ENCODE peak calls at places on chromosomes 13 and 19, in eight cellular contexts. E is upper lobe of left lung, N is Panc1, Z is HCT116, X is HepG2, I is K562, S is GM12878, Y is GM23338. F is an unnamed sample.

GRCh38 chr13:78476910-78477309 is 126.4 kb downstream of the POU4F1 start:
- ATAC-seq in E (no peak), N (no peak), Z (no peak), X (no peak), I (no peak), S (peak; percentile 55), Y (no peak), F (no peak)

GRCh38 chr19:51794865-51795490 is at the start of gene FPR3:
- ATAC-seq in E (no peak), N (no peak), Z (no peak), X (no peak), I (no peak), S (no peak), Y (no peak), F (no peak)

GRCh38 chr13:24086642-24087041 is 73.9 kb upstream of the SPATA13 start:
- ATAC-seq in E (no peak), N (no peak), Z (no peak), X (peak; percentile 68), I (no peak), S (no peak), Y (peak; percentile 33), F (no peak)

GRCh38 chr13:91305652-91306051 is 41.8 kb upstream of the MIR17HG start:
- ATAC-seq in E (no peak), N (no peak), Z (no peak), X (no peak), I (peak; percentile 56), S (no peak), Y (no peak), F (no peak)

GRCh38 chr13:114185182-114185971 is 6.3 kb downstream of the CFAP97D2 start:
- ATAC-seq in E (no peak), N (no peak), Z (no peak), X (no peak), I (no peak), S (no peak), Y (no peak), F (no peak)

GRCh38 chr13:58852076-58852475 is 1220.5 kb downstream of the PCDH17 start:
- ATAC-seq in E (no peak), N (no peak), Z (no peak), X (no peak), I (no peak), S (no peak), Y (no peak), F (no peak)

GRCh38 chr19:32519023-32519422 is 62.0 kb upstream of the PDCD5 start:
- ATAC-seq in E (no peak), N (no peak), Z (no peak), X (no peak), I (no peak), S (no peak), Y (no peak), F (no peak)

GRCh38 chr13:94967183-94968039 is 255.1 kb upstream of the SOX21 start:
- ATAC-seq in E (no peak), N (peak; percentile 82), Z (no peak), X (peak; percentile 95), I (peak; percentile 90), S (peak; percentile 68), Y (peak; percentile 75), F (no peak)

GRCh38 chr13:37476874-37477273 is 121.7 kb downstream of the POSTN start:
- ATAC-seq in E (no peak), N (no peak), Z (no peak), X (no peak), I (no peak), S (no peak), Y (no peak), F (no peak)

GRCh38 chr19:21694171-21694906 is 73.0 kb downstream of the ZNF100 start:
- ATAC-seq in E (no peak), N (no peak), Z (no peak), X (no peak), I (peak; percentile 68), S (no peak), Y (no peak), F (no peak)

GRCh38 chr19:15251010-15251748 is 18.9 kb upstream of the EPHX3 start:
- ATAC-seq in E (no peak), N (peak; percentile 11), Z (peak; percentile 7), X (no peak), I (no peak), S (no peak), Y (no peak), F (peak; percentile 23)

GRCh38 chr13:41917641-41918040 is 43.3 kb downstream of the VWA8 start:
- ATAC-seq in E (no peak), N (no peak), Z (peak; percentile 27), X (no peak), I (no peak), S (peak; percentile 37), Y (no peak), F (no peak)

GRCh38 chr13:30153871-30154426 is 153.4 kb downstream of the KATNAL1 start:
- ATAC-seq in E (no peak), N (no peak), Z (no peak), X (peak; percentile 38), I (no peak), S (no peak), Y (peak; percentile 81), F (no peak)

GRCh38 chr19:19329199-19329598 is 8.6 kb downstream of the MAU2 start:
- ATAC-seq in E (peak; percentile 41), N (no peak), Z (no peak), X (no peak), I (no peak), S (peak; percentile 58), Y (no peak), F (no peak)

GRCh38 chr13:46553521-46553885 is 533 bp downstream of the LRCH1 start:
- ATAC-seq in E (no peak), N (peak; percentile 26), Z (peak; percentile 15), X (peak; percentile 30), I (peak; percentile 42), S (peak; percentile 13), Y (peak; percentile 27), F (no peak)

GRCh38 chr13:46555722-46556121 is 2.8 kb downstream of the LRCH1 start:
- ATAC-seq in E (no peak), N (no peak), Z (no peak), X (no peak), I (no peak), S (no peak), Y (no peak), F (no peak)

GRCh38 chr13:46554971-46555370 is 2.0 kb downstream of the LRCH1 start:
- ATAC-seq in E (no peak), N (no peak), Z (no peak), X (no peak), I (no peak), S (no peak), Y (no peak), F (no peak)

GRCh38 chr13:46552888-46553520 is at the start of gene LRCH1:
- ATAC-seq in E (peak; percentile 96), N (peak; percentile 93), Z (peak; percentile 82), X (peak; percentile 79), I (peak; percentile 91), S (peak; percentile 81), Y (peak; percentile 75), F (peak; percentile 92)

GRCh38 chr13:46553886-46554855 is 1.2 kb downstream of the LRCH1 start:
- ATAC-seq in E (peak; percentile 88), N (peak; percentile 67), Z (peak; percentile 64), X (peak; percentile 82), I (peak; percentile 78), S (peak; percentile 78), Y (peak; percentile 50), F (peak; percentile 63)
- TF ChIP-seq POLR2AphosphoS5 in E (peak; percentile 83), N (no peak), Z (peak; percentile 33), X (peak; percentile 52), I (no peak), S (peak; percentile 71), Y (no peak), F (peak; percentile 52)

GRCh38 chr13:26538363-26539317 is 18.8 kb upstream of the WASF3 start:
- ATAC-seq in E (no peak), N (no peak), Z (no peak), X (no peak), I (no peak), S (no peak), Y (no peak), F (peak; percentile 67)
- TF ChIP-seq POLR2AphosphoS5 in E (no peak), N (no peak), Z (no peak), X (no peak), I (no peak), S (no peak), Y (no peak), F (no peak)

GRCh38 chr13:92626274-92626673 is 600.3 kb upstream of the GPC6 start:
- ATAC-seq in E (no peak), N (no peak), Z (no peak), X (no peak), I (no peak), S (no peak), Y (no peak), F (no peak)

GRCh38 chr13:92622905-92623304 is 603.7 kb upstream of the GPC6 start:
- ATAC-seq in E (no peak), N (no peak), Z (no peak), X (no peak), I (no peak), S (no peak), Y (no peak), F (no peak)

GRCh38 chr13:92621985-92622384 is 604.6 kb upstream of the GPC6 start:
- ATAC-seq in E (peak; percentile 26), N (no peak), Z (no peak), X (no peak), I (no peak), S (no peak), Y (no peak), F (no peak)
- TF ChIP-seq POLR2AphosphoS5 in E (no peak), N (no peak), Z (no peak), X (no peak), I (no peak), S (no peak), Y (no peak), F (no peak)

GRCh38 chr13:80718970-80719369 is 378.0 kb upstream of the SPRY2 start:
- ATAC-seq in E (no peak), N (no peak), Z (no peak), X (no peak), I (no peak), S (no peak), Y (no peak), F (no peak)

GRCh38 chr13:80712026-80712425 is 371.1 kb upstream of the SPRY2 start:
- ATAC-seq in E (no peak), N (no peak), Z (no peak), X (no peak), I (no peak), S (no peak), Y (no peak), F (no peak)

GRCh38 chr13:80717834-80718233 is 376.9 kb upstream of the SPRY2 start:
- ATAC-seq in E (no peak), N (no peak), Z (no peak), X (no peak), I (no peak), S (no peak), Y (no peak), F (no peak)

GRCh38 chr13:80721689-80722088 is 380.8 kb upstream of the SPRY2 start:
- ATAC-seq in E (no peak), N (no peak), Z (no peak), X (no peak), I (no peak), S (no peak), Y (no peak), F (no peak)

DNA sequence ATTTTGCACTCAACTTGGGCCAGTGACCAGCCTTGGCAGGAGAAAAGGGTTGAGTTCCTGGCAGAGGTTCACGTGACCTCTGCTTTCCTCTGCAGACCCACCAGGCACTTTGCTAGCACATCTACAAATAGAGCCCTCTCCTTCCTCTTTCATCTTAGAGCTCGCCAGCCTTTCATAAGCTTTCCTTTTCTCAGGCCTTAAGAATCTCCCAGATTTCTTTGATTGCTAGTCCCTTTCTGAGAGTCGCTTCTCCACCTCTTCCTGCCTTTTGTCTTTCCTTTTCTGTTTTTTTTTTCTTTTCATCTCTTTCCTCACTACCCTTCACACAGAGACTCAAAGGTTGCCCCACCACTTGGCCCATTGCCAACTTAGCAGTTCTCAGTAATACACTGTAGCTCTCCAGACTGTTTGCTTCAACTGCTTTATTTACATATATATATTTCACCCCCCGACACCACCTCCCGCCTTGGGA is 375.7 kb upstream of the SPRY2 start:
- ATAC-seq in E (no peak), N (no peak), Z (no peak), X (no peak), I (no peak), S (peak; percentile 54), Y (peak; percentile 56), F (no peak)
- TF ChIP-seq POLR2AphosphoS5 in E (no peak), N (no peak), Z (no peak), X (no peak), I (no peak), S (no peak), Y (no peak), F (no peak)

F was measured in gastroesophageal sphincter.